ENCODE peak calls at places on chromosomes 16 and 17, in seven cellular contexts. N is fibroblast of pulmonary artery, J is tibial artery, C is psoas muscle, X is RWPE1, O is transverse colon, D is dorsolateral prefrontal cortex. L is an unnamed sample.

GRCh38 chr16:138049-138417 is 440 bp downstream of the NPRL3 start:
- DNase-seq in X (peak; percentile 27), C (peak; percentile 65), N (no peak), O (no peak), J (peak; percentile 24), D (no peak), L (peak; percentile 5)

GRCh38 chr17:81537856-81538555 is 9.8 kb downstream of the FSCN2 start:
- DNase-seq in C (peak; percentile 79), D (no peak), J (no peak), N (no peak), X (no peak), O (no peak), L (no peak)

GRCh38 chr16:71851726-71852125 is 6.0 kb downstream of the ATXN1L start:
- DNase-seq in J (no peak), N (no peak), D (no peak), C (no peak), O (no peak), X (no peak), L (no peak)

GRCh38 chr17:51322390-51323029 is 62.2 kb downstream of the UTP18 start:
- DNase-seq in X (no peak), O (no peak), C (no peak), J (no peak), D (no peak), N (peak; percentile 52), L (peak; percentile 51)

GRCh38 chr17:29148790-29149430 is 31.3 kb downstream of the MYO18A start:
- DNase-seq in O (peak; percentile 96), N (peak; percentile 93), J (peak; percentile 93), D (peak; percentile 91), C (peak; percentile 98), X (peak; percentile 89), L (peak; percentile 92)

GRCh38 chr16:46648656-46649055 is 27.5 kb upstream of the SHCBP1 start:
- DNase-seq in O (no peak), X (no peak), J (no peak), D (no peak), C (no peak), N (no peak), L (no peak)

GRCh38 chr16:86345521-86345920 is 164.8 kb upstream of the FOXF1 start:
- DNase-seq in J (no peak), C (no peak), X (no peak), N (no peak), O (no peak), D (no peak), L (no peak)

GRCh38 chr16:18788828-18789514 is 1.2 kb downstream of the RPS15A start:
- DNase-seq in X (no peak), J (no peak), D (no peak), O (no peak), C (no peak), N (no peak), L (peak; percentile 34)

GRCh38 chr16:57862698-57863433 is 60.6 kb upstream of the KIFC3 start:
- DNase-seq in X (no peak), N (no peak), O (peak; percentile 24), J (no peak), D (no peak), C (no peak), L (no peak)

GRCh38 chr17:77834170-77835115 is 124.1 kb upstream of the TNRC6C start:
- DNase-seq in J (peak; percentile 83), X (peak; percentile 88), O (peak; percentile 46), N (peak; percentile 88), D (peak; percentile 74), C (peak; percentile 86), L (peak; percentile 88)

GRCh38 chr17:79459003-79459655 is 151.7 kb downstream of the RBFOX3 start:
- DNase-seq in D (no peak), X (no peak), C (no peak), J (no peak), N (no peak), O (no peak), L (no peak)

GRCh38 chr16:51181495-51181795 is 30.4 kb upstream of the SALL1 start:
- DNase-seq in C (no peak), X (no peak), J (no peak), N (no peak), O (no peak), D (no peak), L (no peak)

GRCh38 chr17:45438931-45439610 is 6.4 kb upstream of the ARHGAP27 start:
- DNase-seq in O (peak; percentile 48), X (no peak), J (no peak), D (no peak), N (no peak), C (peak; percentile 75), L (peak; percentile 12)

GRCh38 chr17:80265205-80266068 is 4.8 kb downstream of the RNF213 start:
- DNase-seq in O (no peak), D (no peak), J (no peak), X (no peak), N (no peak), C (no peak), L (no peak)

GRCh38 chr16:65102326-65102725 is 19.5 kb downstream of the CDH11 start:
- DNase-seq in N (no peak), J (no peak), D (no peak), X (no peak), C (no peak), O (peak; percentile 64), L (no peak)

GRCh38 chr17:31696184-31696602 is 162.9 kb downstream of the COPRS start:
- DNase-seq in X (no peak), D (peak; percentile 17), O (peak; percentile 52), N (peak; percentile 84), C (peak; percentile 92), J (peak; percentile 87), L (no peak)

GRCh38 chr16:23524001-23524400 is 13.7 kb upstream of the GGA2 start:
- DNase-seq in C (no peak), D (no peak), O (no peak), J (no peak), X (no peak), N (no peak), L (no peak)

GRCh38 chr17:3812284-3812683 is 11.3 kb upstream of the ITGAE start:
- DNase-seq in X (no peak), N (no peak), O (no peak), D (no peak), J (no peak), C (no peak), L (no peak)

GRCh38 chr17:3809135-3809534 is 8.1 kb upstream of the ITGAE start:
- DNase-seq in N (no peak), J (no peak), O (no peak), X (peak; percentile 42), D (no peak), C (no peak), L (no peak)

GRCh38 chr17:3812771-3813170 is 11.8 kb upstream of the ITGAE start:
- DNase-seq in O (no peak), D (no peak), X (peak; percentile 11), J (no peak), N (peak; percentile 24), C (no peak), L (no peak)

GRCh38 chr17:3808701-3809100 is 7.7 kb upstream of the ITGAE start:
- DNase-seq in J (no peak), N (no peak), D (no peak), X (no peak), O (no peak), C (no peak), L (no peak)

DNA sequence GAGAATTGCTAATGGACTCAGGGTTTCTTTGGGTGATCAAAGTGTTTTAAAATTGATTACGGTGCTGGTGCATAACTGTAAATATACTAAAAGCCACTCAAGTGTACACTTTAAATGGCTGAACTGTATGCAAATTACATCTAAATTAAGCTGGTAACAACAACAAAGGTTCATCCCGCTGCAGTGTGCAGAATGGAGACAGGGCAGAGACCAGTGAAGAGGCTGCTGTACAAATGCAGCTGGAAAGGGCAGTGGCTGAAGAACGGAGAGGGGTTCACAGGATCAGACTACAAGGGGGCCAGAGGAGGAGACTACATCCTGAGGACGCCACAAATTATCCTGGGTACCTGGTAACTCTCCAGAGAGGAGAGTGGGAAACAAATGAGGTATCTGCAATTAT is 9.0 kb upstream of the ITGAE start:
- DNase-seq in J (no peak), N (no peak), O (no peak), X (no peak), D (no peak), C (no peak), L (no peak)
- TF ChIP-seq CTCF in J (no peak), N (no peak), O (no peak), X (no peak), D (no peak), C (no peak), L (no peak)

GRCh38 chr17:50111687-50112655 is 16.8 kb downstream of the PDK2 start:
- DNase-seq in C (peak; percentile 88), J (peak; percentile 73), N (no peak), D (no peak), X (no peak), O (no peak), L (no peak)
- TF ChIP-seq CTCF in C (no peak), J (no peak), N (no peak), D (no peak), X (no peak), O (no peak), L (no peak)

DNA sequence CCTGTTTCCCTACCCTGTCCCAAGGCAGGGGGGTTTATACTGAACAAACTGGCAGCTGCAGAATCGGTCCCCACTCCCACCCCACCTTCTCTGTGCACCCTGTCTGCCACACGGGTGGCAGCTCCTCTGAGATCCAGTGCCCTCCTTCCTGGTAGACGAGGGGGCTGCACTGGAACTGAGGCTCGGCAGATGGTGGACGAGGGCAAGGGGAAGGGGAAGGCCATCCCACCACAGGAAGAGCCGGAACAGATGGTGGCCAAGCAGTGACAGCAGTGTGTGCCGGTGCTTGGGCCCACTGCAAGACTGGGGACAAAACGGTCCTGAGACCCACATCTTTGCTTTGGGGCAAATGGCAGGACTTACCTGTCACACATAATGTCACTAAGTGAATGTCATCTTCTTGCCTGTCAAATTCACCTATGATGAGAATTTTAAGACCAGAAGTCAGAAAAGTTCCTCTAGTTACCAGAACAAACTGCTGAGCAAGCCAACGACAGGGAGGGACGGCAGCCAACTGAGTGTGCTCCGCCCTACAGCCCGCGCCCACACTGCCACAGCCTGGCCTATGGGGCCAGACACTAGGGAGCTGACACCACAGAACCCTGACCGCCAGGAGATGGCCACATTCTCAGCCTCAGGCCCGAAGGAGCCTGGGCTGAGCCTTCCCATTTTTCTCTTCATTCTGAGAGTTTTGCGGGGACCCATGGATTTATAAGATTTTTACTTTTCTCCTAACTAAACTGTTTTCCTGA is 14.4 kb downstream of the NTAN1 start:
- DNase-seq in N (peak; percentile 64), J (peak; percentile 87), D (peak; percentile 71), C (peak; percentile 91), O (peak; percentile 78), X (peak; percentile 17), L (peak; percentile 55)
- TF ChIP-seq CTCF in N (peak; percentile 14), J (peak; percentile 32), D (peak; percentile 54), C (no peak), O (no peak), X (no peak), L (no peak)

DNA sequence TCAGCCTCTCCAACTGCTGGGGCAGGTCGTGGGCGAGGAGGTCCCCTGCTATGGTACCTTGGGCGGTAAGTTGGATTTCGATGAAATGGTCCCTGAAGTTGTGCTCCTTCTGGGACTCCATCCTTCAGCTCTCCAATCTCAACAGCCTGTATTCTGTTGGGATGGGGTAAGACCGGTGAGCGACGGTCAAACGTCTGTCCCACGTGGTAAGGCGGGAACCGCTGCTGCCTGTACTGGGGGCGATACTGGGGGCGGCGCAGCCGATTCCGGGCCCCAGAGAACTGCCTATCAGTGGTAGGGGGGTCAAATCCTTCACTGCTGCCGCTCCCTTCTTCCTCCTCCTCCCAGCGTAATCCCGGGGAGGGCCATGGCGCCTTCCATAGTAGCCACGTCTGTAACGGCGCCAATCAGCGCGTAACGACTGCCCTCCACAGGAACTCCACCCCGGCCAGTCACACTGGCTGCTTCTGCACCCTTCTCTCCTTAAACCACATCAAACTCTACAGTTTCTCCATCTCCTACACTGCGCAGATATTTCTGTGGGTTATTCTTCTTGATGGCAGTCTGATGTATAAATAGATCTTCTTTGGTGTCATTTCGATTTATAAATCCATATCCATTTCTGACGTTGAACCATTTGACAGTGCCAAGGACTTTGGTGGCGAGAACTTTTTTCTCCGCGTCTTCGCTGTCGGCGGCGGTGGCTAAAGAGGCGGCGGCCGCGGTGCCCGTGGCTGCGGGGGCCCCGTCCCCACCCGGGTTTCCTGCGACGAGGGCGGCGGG is 41.1 kb downstream of the AHSP start:
- DNase-seq in O (peak; percentile 15), D (no peak), N (peak; percentile 3), X (no peak), J (no peak), C (no peak), L (no peak)
- TF ChIP-seq CTCF in O (no peak), D (no peak), N (no peak), X (no peak), J (no peak), C (no peak), L (no peak)